ENCODE peak calls at places on chromosomes 1 and 21, in eight cellular contexts. I, M, W, D, U, K, G and O are unnamed samples.

GRCh38 chr1:60273185-60273584 is 199.6 kb upstream of the C1orf87 start:
- DNase-seq in I (no peak), M (no peak), W (no peak), D (no peak), U (no peak), K (no peak), G (no peak), O (no peak)

GRCh38 chr1:70038025-70038424 is 167.4 kb downstream of the LRRC40 start:
- DNase-seq in I (no peak), M (no peak), W (no peak), D (no peak), U (no peak), K (no peak), G (no peak), O (no peak)

GRCh38 chr1:51534447-51534846 is 15.4 kb upstream of the EPS15 start:
- DNase-seq in I (no peak), M (no peak), W (no peak), D (no peak), U (no peak), K (no peak), G (no peak), O (no peak)

GRCh38 chr1:115830963-115831362 is 10.0 kb downstream of the NHLH2 start:
- DNase-seq in I (no peak), M (no peak), W (no peak), D (no peak), U (no peak), K (no peak), G (no peak), O (no peak)

GRCh38 chr1:79517425-79518219 is 511.1 kb upstream of the ADGRL4 start:
- DNase-seq in I (no peak), M (no peak), W (no peak), D (no peak), U (no peak), K (no peak), G (no peak), O (no peak)

GRCh38 chr1:193141804-193142203 is 20.0 kb downstream of the CDC73 start:
- DNase-seq in I (no peak), M (no peak), W (no peak), D (no peak), U (no peak), K (no peak), G (no peak), O (no peak)

GRCh38 chr1:36123357-36123756 is 1.7 kb downstream of the COL8A2 start:
- DNase-seq in I (no peak), M (no peak), W (no peak), D (no peak), U (no peak), K (no peak), G (no peak), O (no peak)

GRCh38 chr1:150160964-150161626 is 11.4 kb downstream of the PLEKHO1 start:
- DNase-seq in I (no peak), M (no peak), W (no peak), D (no peak), U (no peak), K (no peak), G (no peak), O (no peak)

GRCh38 chr1:240104662-240105061 is 13.0 kb downstream of the FMN2 start:
- DNase-seq in I (no peak), M (no peak), W (no peak), D (no peak), U (no peak), K (no peak), G (no peak), O (no peak)

GRCh38 chr1:214566158-214567104 is 15.0 kb upstream of the PTPN14 start:
- DNase-seq in I (no peak), M (no peak), W (no peak), D (no peak), U (no peak), K (peak; percentile 67), G (no peak), O (no peak)

GRCh38 chr21:34351786-34352241 is 12.0 kb upstream of the KCNE2 start:
- DNase-seq in I (peak; percentile 51), M (peak; percentile 80), W (no peak), D (peak; percentile 26), U (peak; percentile 44), K (peak; percentile 39), G (no peak), O (peak; percentile 32)

GRCh38 chr1:50354813-50355212 is 68.4 kb downstream of the DMRTA2 start:
- DNase-seq in I (no peak), M (no peak), W (no peak), D (no peak), U (no peak), K (no peak), G (no peak), O (no peak)

GRCh38 chr1:108316545-108316944 is 72.7 kb upstream of the NBPF4 start:
- DNase-seq in I (no peak), M (peak; percentile 8), W (no peak), D (no peak), U (no peak), K (no peak), G (no peak), O (no peak)

DNA sequence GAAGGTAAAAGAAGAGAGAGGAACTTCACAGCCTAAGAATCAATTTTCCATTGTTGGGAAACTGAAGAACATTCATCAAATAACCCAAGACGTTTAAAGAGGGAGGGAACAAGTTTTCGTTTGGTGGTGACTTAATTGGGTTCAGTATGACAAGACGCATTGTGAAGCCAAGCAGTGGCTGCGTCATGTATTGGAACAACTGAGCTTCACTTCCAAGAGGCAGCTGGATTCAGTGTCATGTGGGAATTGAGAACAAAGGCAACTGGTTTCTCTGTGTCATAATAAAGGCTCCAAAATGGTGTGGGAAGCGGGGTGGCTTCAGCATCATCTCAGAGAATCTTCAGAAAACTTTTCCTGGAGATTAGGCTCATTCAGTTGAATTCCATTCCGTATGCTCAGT is 29.8 kb upstream of the RC3H1 start:
- DNase-seq in I (no peak), M (no peak), W (no peak), D (no peak), U (no peak), K (no peak), G (no peak), O (no peak)
- TF ChIP-seq POLR2AphosphoS5 in I (no peak), M (no peak), W (no peak), D (no peak), U (no peak), K (no peak), G (no peak), O (no peak)

GRCh38 chr1:8863712-8864324 is 14.7 kb downstream of the ENO1 start:
- DNase-seq in I (no peak), M (no peak), W (no peak), D (no peak), U (no peak), K (no peak), G (no peak), O (no peak)
- TF ChIP-seq POLR2AphosphoS5 in I (no peak), M (no peak), W (no peak), D (no peak), U (no peak), K (no peak), G (no peak), O (peak; percentile 59)

GRCh38 chr1:99657213-99658030 is 11.5 kb downstream of the PALMD start:
- DNase-seq in I (no peak), M (no peak), W (no peak), D (no peak), U (no peak), K (peak; percentile 91), G (no peak), O (no peak)
- TF ChIP-seq POLR2AphosphoS5 in I (no peak), M (no peak), W (peak; percentile 19), D (no peak), U (no peak), K (no peak), G (no peak), O (no peak)

GRCh38 chr1:166700696-166701095 is 138.6 kb upstream of the POGK start:
- DNase-seq in I (no peak), M (no peak), W (no peak), D (no peak), U (no peak), K (no peak), G (no peak), O (no peak)
- TF ChIP-seq POLR2AphosphoS5 in I (no peak), M (no peak), W (no peak), D (no peak), U (no peak), K (no peak), G (no peak), O (no peak)

GRCh38 chr21:36691539-36692124 is 7.3 kb upstream of the SIM2 start:
- DNase-seq in I (no peak), M (no peak), W (no peak), D (no peak), U (no peak), K (no peak), G (no peak), O (no peak)

GRCh38 chr21:36693144-36694040 is 5.5 kb upstream of the SIM2 start:
- DNase-seq in I (no peak), M (no peak), W (peak; percentile 77), D (no peak), U (no peak), K (no peak), G (no peak), O (no peak)

GRCh38 chr21:36692844-36693143 is 6.1 kb upstream of the SIM2 start:
- DNase-seq in I (no peak), M (no peak), W (peak; percentile 76), D (no peak), U (no peak), K (no peak), G (no peak), O (no peak)

GRCh38 chr21:36690637-36691538 is 8.0 kb upstream of the SIM2 start:
- DNase-seq in I (no peak), M (no peak), W (no peak), D (no peak), U (no peak), K (no peak), G (no peak), O (no peak)

DNA sequence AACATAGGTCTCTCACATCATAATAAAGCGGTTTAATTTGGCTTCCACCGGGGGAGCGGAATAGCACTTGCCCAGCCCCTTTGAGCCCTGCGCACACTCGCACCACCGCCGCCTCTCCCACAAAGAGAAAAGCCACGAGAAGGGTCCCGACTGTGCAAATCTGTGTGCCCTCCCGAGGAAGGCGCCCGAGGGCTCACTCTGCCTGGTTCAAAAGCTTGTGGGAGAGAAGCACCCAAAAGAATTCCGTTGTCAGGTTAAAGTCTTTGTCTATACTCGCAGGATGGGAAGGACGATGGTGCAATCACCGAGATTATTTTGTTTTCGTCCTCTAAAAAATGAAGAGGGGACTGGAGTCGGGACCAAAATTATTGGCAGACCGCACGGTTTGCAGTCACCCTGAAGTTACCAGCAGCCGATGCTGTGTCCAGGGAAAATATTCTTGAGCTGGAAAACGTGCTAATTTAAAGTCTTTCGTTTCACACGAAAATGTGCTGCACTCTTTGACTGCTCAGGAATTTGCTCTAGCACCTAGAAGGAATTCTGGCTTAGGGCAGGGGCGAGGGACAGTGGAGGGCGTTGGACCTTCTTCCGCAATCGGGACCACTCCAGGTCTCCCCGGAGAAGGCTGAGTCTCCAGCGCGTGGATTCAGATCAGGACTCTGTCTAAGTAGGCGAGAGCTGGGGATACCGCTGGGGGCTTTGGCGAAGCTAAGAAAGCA is 6.6 kb upstream of the SIM2 start:
- DNase-seq in I (no peak), M (no peak), W (no peak), D (no peak), U (no peak), K (no peak), G (no peak), O (no peak)
- TF ChIP-seq POLR2AphosphoS5 in I (no peak), M (no peak), W (no peak), D (no peak), U (no peak), K (no peak), G (no peak), O (no peak)